ENCODE peak calls at places on chromosomes 4 and X, in five cellular contexts. Q, I, T, S and H are unnamed samples.

GRCh38 chr4:2537011-2537830 is 774 bp downstream of the FAM193A start:
- DNase-seq in T (peak), Q (no peak), I (peak), S (peak), H (no peak)

GRCh38 chr4:157739237-157739636 is 433.6 kb downstream of the GASK1B start:
- DNase-seq in T (no peak), Q (no peak), I (no peak), S (no peak), H (no peak)

GRCh38 chrX:47817421-47817820 is 19.3 kb upstream of the ZNF81 start:
- DNase-seq in I (no peak), S (peak), Q (no peak), T (no peak), H (no peak)

GRCh38 chr4:139085141-139085540 is 69.6 kb downstream of the NOCT start:
- DNase-seq in T (peak), Q (no peak), I (peak), S (no peak), H (no peak)

GRCh38 chr4:56817840-56818491 is 3.5 kb downstream of the SPINK2 start:
- DNase-seq in S (no peak), I (no peak), Q (no peak), T (no peak), H (no peak)

GRCh38 chrX:724256-724655 is 93.7 kb downstream of the SHOX start:
- DNase-seq in I (no peak), S (no peak), Q (no peak), T (no peak), H (no peak)

GRCh38 chrX:103404225-103405008 is 28.1 kb downstream of the BEX3 start:
- DNase-seq in Q (peak), S (peak), T (peak), I (peak), H (peak)

GRCh38 chrX:119682019-119682989 is 10.7 kb downstream of the SEPTIN6 start:
- DNase-seq in I (no peak), S (no peak), T (no peak), Q (no peak), H (no peak)

GRCh38 chr4:143782521-143782920 is 82.0 kb upstream of the FREM3 start:
- DNase-seq in S (no peak), T (no peak), I (no peak), Q (no peak), H (no peak)

GRCh38 chr4:178448372-178449040 is 1006.3 kb upstream of the AGA start:
- DNase-seq in I (no peak), T (no peak), S (no peak), Q (no peak), H (no peak)
- TF ChIP-seq MAFK in I (no peak), T (no peak), S (no peak), Q (no peak), H (no peak)

DNA sequence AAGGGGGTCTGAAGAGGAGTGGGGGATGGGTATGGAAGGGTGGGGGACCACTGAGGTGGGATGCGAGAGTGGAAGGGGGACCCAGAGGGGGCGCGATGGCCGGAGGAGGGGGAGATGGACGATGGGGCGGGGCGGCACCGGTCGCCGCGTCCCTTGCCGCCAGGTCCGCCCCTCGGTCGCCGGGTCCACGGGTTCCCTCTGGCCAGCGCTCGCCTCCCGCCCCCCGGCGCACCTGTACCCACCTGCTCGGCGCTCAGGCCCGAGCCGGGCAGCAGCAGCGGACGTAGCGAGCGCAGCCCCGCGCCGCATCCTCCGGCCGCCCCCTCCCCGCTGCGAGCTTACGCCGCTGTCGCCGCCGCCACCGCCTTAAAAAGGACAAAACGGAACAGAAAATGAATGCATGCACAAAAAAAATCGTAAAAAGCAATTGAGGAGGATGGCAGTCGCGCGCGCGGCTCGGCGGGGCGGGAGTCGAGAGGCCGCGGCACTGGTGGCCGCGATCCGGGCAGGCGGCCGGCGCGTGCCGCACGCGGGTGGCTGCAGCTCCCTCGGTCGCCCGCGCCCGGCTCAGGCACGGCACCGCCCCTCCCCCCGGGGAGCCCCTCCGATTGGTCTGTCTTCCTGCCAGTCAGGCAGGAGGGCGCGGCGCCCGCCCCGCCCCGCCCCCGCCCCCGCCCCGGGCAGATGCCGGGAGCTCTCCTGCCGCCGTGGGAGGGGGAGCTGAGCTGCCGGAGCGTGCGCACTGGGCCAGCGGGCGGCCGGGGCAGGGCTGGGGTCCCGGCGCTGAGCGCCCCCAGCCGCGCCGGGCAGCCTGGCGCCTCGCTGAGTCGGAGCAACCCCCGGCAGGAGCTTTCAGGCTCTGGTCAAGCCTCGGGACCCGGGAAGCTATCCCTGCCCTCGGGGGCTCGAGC is at the start of gene JAKMIP1:
- DNase-seq in Q (peak), S (peak), I (peak), T (peak), H (peak)
- TF ChIP-seq RFX5 in Q (no peak), S (no peak), I (no peak), T (no peak), H (no peak)

DNA sequence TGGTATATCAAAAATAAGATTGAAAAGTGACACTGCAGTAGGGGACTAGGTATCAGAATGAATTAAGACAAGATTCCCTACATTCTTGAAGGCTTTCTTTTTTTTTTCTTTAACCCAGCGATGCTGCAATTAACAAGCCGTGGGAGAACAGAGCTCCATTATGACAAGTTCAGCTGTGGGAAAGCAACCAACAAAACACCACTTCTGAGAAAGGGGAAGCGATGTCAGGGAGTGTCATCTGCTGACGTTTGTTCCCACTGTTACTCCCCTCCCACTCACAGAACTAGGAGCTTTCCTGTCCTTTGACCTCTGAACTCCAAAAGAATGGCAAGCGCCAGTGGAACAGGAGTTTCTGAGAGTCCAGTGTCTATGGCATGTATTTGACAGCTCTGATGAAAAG is 90.2 kb upstream of the SLITRK2 start:
- DNase-seq in S (no peak), I (no peak), T (no peak), Q (no peak), H (no peak)
- TF ChIP-seq MAFK in S (no peak), I (no peak), T (no peak), Q (no peak), H (no peak)

DNA sequence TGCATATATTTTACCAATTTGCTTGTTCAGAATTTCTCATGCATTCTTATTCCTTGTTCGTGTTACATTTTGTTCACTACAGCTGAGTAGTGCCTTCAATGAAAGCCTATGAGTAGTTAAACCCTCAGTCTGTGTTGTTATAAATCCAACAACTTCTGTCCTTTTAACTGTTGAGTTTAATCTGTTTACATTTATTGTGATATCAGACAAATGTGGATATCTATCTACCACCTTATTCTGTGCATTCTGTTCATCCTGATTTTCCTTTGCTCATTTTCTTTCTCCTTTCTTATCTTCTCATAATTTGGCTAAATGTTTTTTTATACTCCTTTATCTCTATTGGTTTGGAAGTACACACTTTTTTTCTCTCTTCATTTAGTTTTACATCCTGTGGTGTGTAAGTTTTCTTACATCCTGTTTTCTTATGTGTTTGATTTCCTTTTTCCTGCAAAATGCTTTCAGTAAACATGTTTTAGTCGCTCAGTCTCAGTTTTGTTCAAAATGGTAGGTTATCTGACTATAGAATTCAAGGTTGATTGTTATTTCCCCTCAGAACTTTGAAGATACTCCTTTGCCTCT is 54.2 kb downstream of the CASP6 start:
- DNase-seq in Q (no peak), T (no peak), S (no peak), I (no peak), H (no peak)
- TF ChIP-seq RFX5 in Q (no peak), T (no peak), S (no peak), I (no peak), H (no peak)